ENCODE peak calls at places on chromosome 7, in four cellular contexts. K is astrocyte, O is PC-3, P is mammary epithelial cell. B is an unnamed sample.
A peak's percentile ranks its signal among the peaks of the same experiment; 100 is the strongest.

GRCh38 chr7:37666026-37666780 is 17.4 kb upstream of the GPR141 start:
- DNase-seq in K (no peak), O (peak; percentile 29), P (peak; percentile 39), B (no peak)

GRCh38 chr7:7292085-7292484 is 109.7 kb downstream of the C1GALT1 start:
- DNase-seq in K (no peak), O (no peak), P (no peak), B (no peak)

GRCh38 chr7:88278881-88279280 is 27.8 kb downstream of the STEAP4 start:
- DNase-seq in K (no peak), O (no peak), P (peak; percentile 90), B (no peak)

GRCh38 chr7:11373546-11374142 is 400.0 kb downstream of the PHF14 start:
- DNase-seq in K (peak; percentile 12), O (peak; percentile 54), P (peak; percentile 3), B (no peak)

GRCh38 chr7:28830831-28831230 is 127.3 kb downstream of the TRIL start:
- DNase-seq in K (peak; percentile 29), O (no peak), P (no peak), B (no peak)

GRCh38 chr7:152637920-152638580 is 37.9 kb downstream of the XRCC2 start:
- DNase-seq in K (no peak), O (no peak), P (no peak), B (no peak)

GRCh38 chr7:16991551-16991950 is 109.8 kb upstream of the AGR3 start:
- DNase-seq in K (no peak), O (no peak), P (no peak), B (no peak)

GRCh38 chr7:119783799-119784198 is 489.2 kb upstream of the KCND2 start:
- DNase-seq in K (peak; percentile 35), O (peak; percentile 30), P (peak; percentile 3), B (no peak)

GRCh38 chr7:99386584-99387238 is 12.2 kb downstream of the ARPC1B start:
- DNase-seq in K (no peak), O (peak; percentile 48), P (no peak), B (no peak)

GRCh38 chr7:77529279-77529678 is 7.8 kb upstream of the PTPN12 start:
- DNase-seq in K (no peak), O (no peak), P (no peak), B (no peak)

GRCh38 chr7:132084776-132085388 is 491.4 kb downstream of the PLXNA4 start:
- DNase-seq in K (no peak), O (peak; percentile 30), P (no peak), B (peak; percentile 62)

GRCh38 chr7:47253650-47254080 is 328.2 kb downstream of the TNS3 start:
- DNase-seq in K (peak; percentile 62), O (peak; percentile 41), P (peak; percentile 24), B (peak; percentile 71)

GRCh38 chr7:52498319-52498718 is 537.1 kb upstream of the POM121L12 start:
- DNase-seq in K (no peak), O (no peak), P (no peak), B (no peak)

GRCh38 chr7:155166108-155166507 is 96.0 kb downstream of the HTR5A start:
- DNase-seq in K (no peak), O (no peak), P (no peak), B (no peak)

GRCh38 chr7:3404490-3404889 is 103.4 kb downstream of the SDK1 start:
- DNase-seq in K (peak; percentile 60), O (peak; percentile 74), P (peak; percentile 69), B (no peak)

GRCh38 chr7:46928719-46929118 is 653.2 kb downstream of the TNS3 start:
- DNase-seq in K (no peak), O (no peak), P (no peak), B (no peak)

GRCh38 chr7:38463277-38464224 is 167.6 kb downstream of the AMPH start:
- DNase-seq in K (peak; percentile 49), O (peak; percentile 27), P (peak; percentile 19), B (no peak)

GRCh38 chr7:128591705-128592104 is 80.4 kb upstream of the GARIN1A start:
- DNase-seq in K (no peak), O (no peak), P (no peak), B (no peak)

GRCh38 chr7:116591202-116592040 is 66.6 kb downstream of the CAV1 start:
- DNase-seq in K (no peak), O (peak; percentile 74), P (peak; percentile 36), B (no peak)

GRCh38 chr7:128939075-128939860 is 1.5 kb downstream of the IRF5 start:
- DNase-seq in K (no peak), O (no peak), P (no peak), B (no peak)

GRCh38 chr7:1444925-1445322 is 14.3 kb downstream of the MICALL2 start:
- DNase-seq in K (no peak), O (no peak), P (no peak), B (no peak)

GRCh38 chr7:38274493-38274892 is 1.1 kb upstream of the TARP start:
- DNase-seq in K (no peak), O (no peak), P (no peak), B (no peak)

GRCh38 chr7:38142736-38143135 is 35.3 kb upstream of the STARD3NL start:
- DNase-seq in K (no peak), O (no peak), P (no peak), B (no peak)

GRCh38 chr7:31214751-31215150 is 125.8 kb downstream of the NEUROD6 start:
- DNase-seq in K (no peak), O (no peak), P (no peak), B (no peak)

DNA sequence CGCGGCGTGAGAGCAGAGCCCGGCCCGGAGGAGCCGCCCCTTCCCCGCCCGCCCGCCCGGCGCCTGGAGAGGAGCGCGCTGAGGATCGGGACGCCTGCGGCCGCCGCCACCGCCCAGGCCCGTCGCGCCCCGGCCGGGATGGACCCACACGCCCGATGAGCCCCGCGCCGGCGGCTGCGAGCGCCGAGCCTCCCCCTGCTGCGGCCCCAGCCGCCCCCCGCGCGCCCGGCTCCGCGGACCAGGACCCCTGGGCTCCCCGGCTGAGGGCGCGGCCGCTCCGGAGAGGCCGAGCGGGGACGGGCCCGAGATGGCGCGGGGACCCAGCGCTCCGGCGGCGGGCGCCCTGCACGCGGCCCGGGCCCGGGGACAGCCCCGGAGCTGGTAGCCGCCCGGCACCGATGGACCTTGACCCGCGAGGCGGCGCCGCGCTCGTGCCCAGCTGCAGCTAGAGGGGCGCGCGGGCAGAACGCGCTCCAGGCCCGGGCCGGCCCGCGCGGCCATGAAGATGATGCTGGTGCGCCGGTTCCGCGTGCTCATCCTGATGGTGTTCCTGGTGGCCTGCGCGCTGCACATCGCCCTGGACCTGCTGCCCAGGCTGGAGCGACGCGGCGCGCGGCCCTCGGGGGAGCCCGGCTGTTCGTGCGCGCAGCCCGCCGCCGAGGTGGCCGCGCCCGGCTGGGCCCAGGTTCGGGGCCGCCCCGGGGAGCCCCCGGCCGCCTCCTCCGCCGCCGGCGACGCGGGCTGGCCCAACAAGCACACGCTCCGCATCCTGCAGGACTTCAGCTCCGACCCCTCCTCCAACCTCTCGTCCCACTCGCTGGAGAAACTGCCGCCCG is 548 bp downstream of the FAM20C start:
- DNase-seq in K (no peak), O (no peak), P (no peak), B (peak; percentile 60)
- H3K4me3 ChIP-seq in K (peak overlapping the region; percentile 93), O (peak overlapping the region; percentile 72), P (peak overlapping the region; percentile 76), B (peak overlapping the region; percentile 83)

GRCh38 chr7:151251328-151251925 is 2.9 kb upstream of the SMARCD3 start:
- DNase-seq in K (peak; percentile 65), O (no peak), P (peak; percentile 33), B (peak; percentile 79)
- H3K9ac ChIP-seq in K (peak overlapping the region; percentile 86), O (no peak overlapping the region), P (no peak overlapping the region), B (no peak overlapping the region)

GRCh38 chr7:70808876-70809275 is 323.1 kb upstream of the GALNT17 start:
- DNase-seq in K (no peak), O (no peak), P (no peak), B (no peak)
- H3K4me1 ChIP-seq in K (no peaks in the 10 kb centered on the region), O (no peaks in the 10 kb centered on the region), P (no peaks in the 10 kb centered on the region), B (no peaks in the 10 kb centered on the region)

GRCh38 chr7:80630611-80631010 is 7.8 kb upstream of the CD36 start:
- DNase-seq in K (no peak), O (no peak), P (peak; percentile 17), B (no peak)
- H3K4me3 ChIP-seq in K (no peak overlapping the region), O (no peak overlapping the region), P (no peak overlapping the region), B (no peak overlapping the region)

GRCh38 chr7:4690953-4691856 is 9.1 kb downstream of the FOXK1 start:
- DNase-seq in K (no peak), O (no peak), P (no peak), B (no peak)
- H3K9ac ChIP-seq in K (no peak overlapping the region), O (no peak overlapping the region), P (no peak overlapping the region), B (no peak overlapping the region)

GRCh38 chr7:42614636-42615035 is 297.2 kb downstream of the C7orf25 start:
- DNase-seq in K (no peak), O (no peak), P (peak; percentile 61), B (no peak)
- H3K4me1 ChIP-seq in K (no peaks in the 10 kb centered on the region), O (no peaks in the 10 kb centered on the region), P (peaks cover 9% of the 10 kb centered on the region), B (peaks cover 2% of the 10 kb centered on the region)

DNA sequence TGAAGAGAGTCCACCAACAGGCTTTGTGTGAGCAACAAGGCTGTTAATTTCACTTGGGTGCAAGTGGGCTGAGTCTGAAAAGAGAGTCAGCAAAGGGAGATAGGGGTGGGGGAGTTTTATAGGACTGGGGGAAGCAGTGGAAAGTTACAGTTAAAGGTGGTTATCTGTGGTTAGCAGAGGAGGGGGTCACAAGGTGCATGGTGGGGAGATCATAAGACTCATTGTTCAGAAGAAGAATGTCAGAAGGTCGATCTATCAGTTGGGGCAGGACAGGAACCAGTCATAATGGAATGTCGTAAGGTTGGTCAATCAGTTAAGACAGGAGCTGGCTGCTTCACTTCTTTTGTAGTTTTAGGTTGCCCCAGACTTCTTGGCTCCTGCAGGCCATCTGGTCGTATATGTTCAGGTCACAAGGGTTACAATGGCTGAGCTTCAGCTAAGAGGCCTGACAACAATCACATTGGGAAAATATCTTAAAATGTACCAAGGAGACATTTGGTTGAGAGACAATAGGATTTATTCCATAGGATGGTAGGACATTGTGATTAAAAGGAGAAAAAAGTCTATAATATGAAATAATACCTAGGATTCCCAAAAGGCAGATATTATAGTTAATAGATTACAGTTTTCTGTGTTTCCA is 356.4 kb downstream of the ANKRD7 start:
- DNase-seq in K (no peak), O (no peak), P (no peak), B (no peak)
- H3K4me3 ChIP-seq in K (no peak overlapping the region), O (no peak overlapping the region), P (no peak overlapping the region), B (no peak overlapping the region)

GRCh38 chr7:94300176-94300835 is 94.4 kb upstream of the COL1A2 start:
- DNase-seq in K (no peak), O (peak; percentile 63), P (no peak), B (no peak)
- H3K9ac ChIP-seq in K (peak overlapping the region; percentile 91), O (peak overlapping the region; percentile 19), P (no peak overlapping the region), B (no peak overlapping the region)

GRCh38 chr7:36228039-36228438 is 75.0 kb downstream of the EEPD1 start:
- DNase-seq in K (no peak), O (no peak), P (no peak), B (no peak)
- H3K4me1 ChIP-seq in K (no peaks in the 10 kb centered on the region), O (peaks cover 9% of the 10 kb centered on the region), P (no peaks in the 10 kb centered on the region), B (peaks cover 5% of the 10 kb centered on the region)

B was measured in endodermal cell.